ENCODE peak calls at places on chromosomes 5 and 9, in four cellular contexts. S is body of pancreas; Q is CD8-positive, alpha-beta T cell; J is IMR-90. C is an unnamed sample.

GRCh38 chr5:165258188-165258855 is 1752.9 kb downstream of the MAT2B start:
- DNase-seq in Q (no peak), J (no peak), S (no peak), C (no peak)

GRCh38 chr5:20601678-20602100 is 613.7 kb upstream of the CDH18 start:
- DNase-seq in S (no peak), J (no peak), Q (no peak), C (no peak)

GRCh38 chr5:143442398-143442797 is 38.9 kb upstream of the NR3C1 start:
- DNase-seq in S (no peak), Q (no peak), J (peak), C (no peak)

GRCh38 chr9:34463098-34463900 is 4.7 kb downstream of the DNAI1 start:
- DNase-seq in S (no peak), J (peak), Q (no peak), C (no peak)

GRCh38 chr9:126775926-126776325 is 28.9 kb upstream of the ZBTB43 start:
- DNase-seq in J (no peak), Q (no peak), S (no peak), C (no peak)

GRCh38 chr5:94503677-94504076 is 114.7 kb downstream of the KIAA0825 start:
- DNase-seq in Q (no peak), S (no peak), J (no peak), C (no peak)

GRCh38 chr5:69300537-69301203 is 31.9 kb downstream of the CCDC125 start:
- DNase-seq in J (peak), Q (no peak), S (no peak), C (no peak)

GRCh38 chr9:113920872-113921271 is 44.8 kb downstream of the ZNF618 start:
- DNase-seq in Q (no peak), S (no peak), J (no peak), C (no peak)

GRCh38 chr5:61320860-61321259 is 11.2 kb upstream of the ZSWIM6 start:
- DNase-seq in J (no peak), Q (no peak), S (no peak), C (no peak)

GRCh38 chr9:136172412-136173079 is 32.4 kb downstream of the LHX3 start:
- DNase-seq in J (no peak), S (no peak), Q (no peak), C (no peak)

GRCh38 chr5:93893050-93893449 is 151.7 kb upstream of the POU5F2 start:
- DNase-seq in J (no peak), S (no peak), Q (no peak), C (no peak)

GRCh38 chr5:41211417-41211816 is 1.9 kb downstream of the C6 start:
- DNase-seq in J (no peak), S (no peak), Q (no peak), C (no peak)

GRCh38 chr5:84086517-84086916 is 298.2 kb downstream of the EDIL3 start:
- DNase-seq in S (no peak), J (peak), Q (no peak), C (no peak)

GRCh38 chr9:99433555-99433954 is 211.5 kb downstream of the SEC61B start:
- DNase-seq in J (peak), S (peak), Q (peak), C (peak)

GRCh38 chr5:54463696-54464095 is 8.2 kb downstream of the HSPB3 start:
- DNase-seq in J (no peak), Q (no peak), S (no peak), C (no peak)

GRCh38 chr5:39240750-39241149 is 21.4 kb upstream of the FYB1 start:
- DNase-seq in Q (no peak), S (no peak), J (no peak), C (no peak)

GRCh38 chr5:80569961-80570786 is at the start of gene ANKRD34B:
- DNase-seq in J (no peak), S (no peak), Q (no peak), C (peak)

GRCh38 chr9:2151171-2151570 is 136.0 kb downstream of the SMARCA2 start:
- DNase-seq in S (no peak), Q (no peak), J (no peak), C (no peak)

GRCh38 chr9:123063896-123064295 is 30.4 kb downstream of the GPR21 start:
- DNase-seq in S (no peak), J (no peak), Q (no peak), C (no peak)

GRCh38 chr5:19920761-19921160 is 67.2 kb downstream of the CDH18 start:
- DNase-seq in S (no peak), Q (no peak), J (peak), C (no peak)

GRCh38 chr5:110386782-110387181 is 339.7 kb downstream of the TMEM232 start:
- DNase-seq in S (no peak), Q (no peak), J (peak), C (no peak)

GRCh38 chr9:37574241-37574721 is 1.9 kb downstream of the FBXO10 start:
- DNase-seq in S (no peak), J (peak), Q (no peak), C (no peak)

GRCh38 chr5:135678640-135679268 is 100.0 kb upstream of the CXCL14 start:
- DNase-seq in Q (no peak), S (no peak), J (no peak), C (no peak)

GRCh38 chr5:52837068-52837467 is 49.4 kb downstream of the ITGA1 start:
- DNase-seq in J (peak), S (no peak), Q (no peak), C (no peak)

GRCh38 chr5:159915913-159916840 is at the start of gene ADRA1B:
- DNase-seq in S (peak), Q (peak), J (peak), C (peak)

GRCh38 chr9:137467161-137467581 is 8.0 kb upstream of the NSMF start:
- DNase-seq in J (no peak), Q (no peak), S (no peak), C (no peak)

GRCh38 chr5:89276566-89277305 is 393.8 kb upstream of the MEF2C start:
- DNase-seq in Q (no peak), S (no peak), J (peak), C (no peak)

GRCh38 chr5:154881986-154882385 is 23.6 kb downstream of the CNOT8 start:
- DNase-seq in J (no peak), S (no peak), Q (no peak), C (no peak)

GRCh38 chr5:1509346-1510085 is 14.2 kb downstream of the LPCAT1 start:
- DNase-seq in S (no peak), J (no peak), Q (peak), C (no peak)

GRCh38 chr9:128637656-128638055 is 19.0 kb downstream of the DYNC2I2 start:
- DNase-seq in S (no peak), Q (no peak), J (peak), C (no peak)

GRCh38 chr5:126099077-126099476 is 324.1 kb upstream of the GRAMD2B start:
- DNase-seq in J (no peak), Q (no peak), S (no peak), C (no peak)

GRCh38 chr5:140317859-140318258 is 15.0 kb upstream of the PFDN1 start:
- DNase-seq in Q (no peak), S (no peak), J (peak), C (no peak)

GRCh38 chr5:142404046-142404477 is 79.2 kb upstream of the SPRY4 start:
- DNase-seq in S (no peak), Q (no peak), J (peak), C (no peak)

GRCh38 chr9:133642708-133643361 is 6.7 kb downstream of the DBH start:
- DNase-seq in S (no peak), J (no peak), Q (no peak), C (no peak)

GRCh38 chr9:108093773-108094675 is 604.5 kb upstream of the KLF4 start:
- DNase-seq in S (no peak), Q (no peak), J (no peak), C (no peak)

GRCh38 chr9:85377751-85378289 is 363.9 kb downstream of the AGTPBP1 start:
- DNase-seq in S (no peak), Q (no peak), J (no peak), C (no peak)

GRCh38 chr9:101465330-101465915 is 29.8 kb upstream of the ALDOB start:
- DNase-seq in Q (no peak), J (peak), S (peak), C (no peak)

GRCh38 chr9:83141887-83142286 is 78.9 kb upstream of the RASEF start:
- DNase-seq in S (no peak), Q (no peak), J (no peak), C (no peak)

GRCh38 chr9:82606761-82607382 is 456.1 kb downstream of the RASEF start:
- DNase-seq in J (peak), S (peak), Q (no peak), C (no peak)